ENCODE peak calls at places on chromosomes 5 and 9, in four cellular contexts. J is endodermal cell, C is astrocyte, K is stomach. W is an unnamed sample.

GRCh38 chr9:127847155-127847463 is 7.3 kb downstream of the ENG start:
- DNase-seq in J (no peak), K (no peak), C (no peak), W (no peak)

GRCh38 chr5:172903790-172904189 is 55.4 kb upstream of the RPL26L1 start:
- DNase-seq in J (no peak), K (peak; percentile 83), C (peak; percentile 96), W (peak; percentile 71)

GRCh38 chr5:158431369-158432029 is 572.6 kb upstream of the CLINT1 start:
- DNase-seq in J (no peak), C (peak; percentile 25), K (no peak), W (no peak)

GRCh38 chr9:130665029-130665430 is 636 bp downstream of the PRDM12 start:
- DNase-seq in J (no peak), C (no peak), K (no peak), W (no peak)

GRCh38 chr9:124066783-124067563 is 55.4 kb downstream of the LHX2 start:
- DNase-seq in J (no peak), C (no peak), K (no peak), W (no peak)

GRCh38 chr5:136749016-136749415 is 383.7 kb upstream of the TRPC7 start:
- DNase-seq in K (no peak), J (no peak), C (peak; percentile 51), W (no peak)

GRCh38 chr9:6584881-6585597 is 60.5 kb downstream of the GLDC start:
- DNase-seq in J (no peak), K (no peak), C (peak; percentile 20), W (no peak)

GRCh38 chr5:107470007-107470582 is 200.6 kb downstream of the EFNA5 start:
- DNase-seq in J (no peak), C (peak; percentile 77), K (no peak), W (peak; percentile 52)

GRCh38 chr5:79857692-79858091 is 133.4 kb downstream of the MTX3 start:
- DNase-seq in J (no peak), K (no peak), C (no peak), W (no peak)

GRCh38 chr9:86098793-86099694 is at the start of gene GOLM1:
- DNase-seq in J (peak; percentile 84), K (peak; percentile 58), C (peak; percentile 44), W (peak; percentile 71)

GRCh38 chr5:53874409-53874808 is 314.0 kb downstream of the NDUFS4 start:
- DNase-seq in K (no peak), C (no peak), J (peak; percentile 77), W (peak; percentile 53)

GRCh38 chr5:41097642-41098041 is 26.5 kb upstream of the MROH2B start:
- DNase-seq in C (no peak), J (no peak), K (no peak), W (no peak)

GRCh38 chr5:130102375-130102774 is 198.1 kb downstream of the CHSY3 start:
- DNase-seq in K (no peak), J (no peak), C (no peak), W (no peak)

GRCh38 chr9:36136277-36136893 is at the start of gene GLIPR2:
- DNase-seq in C (no peak), J (peak; percentile 84), K (peak; percentile 84), W (peak; percentile 76)

GRCh38 chr9:2711716-2712115 is 5.6 kb upstream of the KCNV2 start:
- DNase-seq in J (no peak), C (no peak), K (no peak), W (no peak)

GRCh38 chr5:103086547-103086946 is 33.4 kb downstream of the GIN1 start:
- DNase-seq in C (no peak), J (no peak), K (no peak), W (peak; percentile 5)

GRCh38 chr9:128098936-128099931 is 28.3 kb downstream of the PTGES2 start:
- DNase-seq in J (no peak), K (no peak), C (no peak), W (peak; percentile 46)

GRCh38 chr9:16352791-16353401 is 517.6 kb downstream of the BNC2 start:
- DNase-seq in C (no peak), J (no peak), K (no peak), W (no peak)

GRCh38 chr5:72938206-72938605 is 17.6 kb upstream of the FCHO2 start:
- DNase-seq in J (no peak), C (no peak), K (no peak), W (no peak)

GRCh38 chr9:131404581-131404980 is 10.7 kb downstream of the PRRC2B start:
- DNase-seq in C (peak; percentile 73), J (no peak), K (no peak), W (no peak)

GRCh38 chr5:160935776-160936175 is 83.8 kb upstream of the ATP10B start:
- DNase-seq in K (no peak), C (no peak), J (peak; percentile 72), W (no peak)

GRCh38 chr9:107819772-107820171 is 330.2 kb upstream of the KLF4 start:
- DNase-seq in C (no peak), J (peak; percentile 72), K (peak; percentile 43), W (no peak)

GRCh38 chr5:142248853-142249462 is 75.9 kb downstream of the SPRY4 start:
- DNase-seq in K (peak; percentile 34), C (peak; percentile 14), J (peak; percentile 78), W (no peak)

GRCh38 chr9:75134495-75134894 is 46.2 kb downstream of the OSTF1 start:
- DNase-seq in C (no peak), J (peak; percentile 46), K (no peak), W (no peak)

GRCh38 chr9:123400926-123401503 is 45.0 kb downstream of the CRB2 start:
- DNase-seq in J (no peak), C (no peak), K (no peak), W (no peak)

GRCh38 chr9:131677051-131677444 is 62.8 kb downstream of the RAPGEF1 start:
- DNase-seq in K (no peak), J (no peak), C (peak; percentile 46), W (no peak)

GRCh38 chr9:86676426-86676825 is 270.9 kb downstream of the GAS1 start:
- DNase-seq in C (no peak), J (no peak), K (no peak), W (no peak)

GRCh38 chr9:78074385-78075291 is 43.0 kb upstream of the GNAQ start:
- DNase-seq in C (peak; percentile 14), K (no peak), J (no peak), W (no peak)

GRCh38 chr9:13934411-13934810 is 379.5 kb downstream of the NFIB start:
- DNase-seq in K (no peak), C (no peak), J (no peak), W (no peak)

GRCh38 chr9:113541019-113541900 is 77.7 kb downstream of the RGS3 start:
- DNase-seq in C (peak; percentile 45), K (peak; percentile 69), J (peak; percentile 95), W (peak; percentile 63)

GRCh38 chr5:164132358-164132757 is 626.9 kb downstream of the MAT2B start:
- DNase-seq in J (no peak), C (no peak), K (no peak), W (no peak)

DNA sequence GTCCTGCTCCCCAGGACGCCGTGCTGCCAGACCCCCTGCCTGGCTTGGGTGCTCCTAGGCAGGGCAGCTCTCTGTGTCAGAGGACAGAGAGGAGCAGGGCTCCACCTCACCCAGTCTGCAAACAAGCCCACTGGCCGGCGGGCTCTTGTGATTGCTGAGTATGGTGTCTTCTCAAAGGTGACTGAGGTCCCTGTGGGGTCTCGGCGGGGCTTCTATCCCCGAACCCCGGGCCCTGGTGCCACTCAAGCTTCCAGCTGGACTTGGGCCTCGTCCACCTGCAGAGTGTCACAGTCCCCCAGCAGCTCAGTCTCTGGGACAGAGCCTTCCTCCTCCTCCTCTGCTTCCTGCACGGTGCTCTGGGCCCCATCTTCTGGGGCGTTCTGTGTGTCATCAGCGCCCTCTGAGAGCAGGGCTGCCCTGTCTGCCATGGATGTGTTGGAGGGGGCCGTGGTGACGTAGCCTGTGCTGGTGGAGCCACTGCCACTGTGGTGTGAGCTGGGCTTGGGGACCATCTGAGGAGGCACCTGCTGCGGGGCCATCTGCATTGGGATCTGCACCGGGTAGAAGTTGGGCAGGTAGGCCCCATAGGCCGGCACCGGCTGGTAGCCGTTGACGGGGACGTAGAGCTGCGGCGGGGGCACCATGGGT is 226.5 kb downstream of the ROR2 start:
- DNase-seq in J (no peak), K (no peak), C (no peak), W (no peak)
- TF ChIP-seq CTCF in J (no peak), K (no peak), C (no peak), W (no peak)

DNA sequence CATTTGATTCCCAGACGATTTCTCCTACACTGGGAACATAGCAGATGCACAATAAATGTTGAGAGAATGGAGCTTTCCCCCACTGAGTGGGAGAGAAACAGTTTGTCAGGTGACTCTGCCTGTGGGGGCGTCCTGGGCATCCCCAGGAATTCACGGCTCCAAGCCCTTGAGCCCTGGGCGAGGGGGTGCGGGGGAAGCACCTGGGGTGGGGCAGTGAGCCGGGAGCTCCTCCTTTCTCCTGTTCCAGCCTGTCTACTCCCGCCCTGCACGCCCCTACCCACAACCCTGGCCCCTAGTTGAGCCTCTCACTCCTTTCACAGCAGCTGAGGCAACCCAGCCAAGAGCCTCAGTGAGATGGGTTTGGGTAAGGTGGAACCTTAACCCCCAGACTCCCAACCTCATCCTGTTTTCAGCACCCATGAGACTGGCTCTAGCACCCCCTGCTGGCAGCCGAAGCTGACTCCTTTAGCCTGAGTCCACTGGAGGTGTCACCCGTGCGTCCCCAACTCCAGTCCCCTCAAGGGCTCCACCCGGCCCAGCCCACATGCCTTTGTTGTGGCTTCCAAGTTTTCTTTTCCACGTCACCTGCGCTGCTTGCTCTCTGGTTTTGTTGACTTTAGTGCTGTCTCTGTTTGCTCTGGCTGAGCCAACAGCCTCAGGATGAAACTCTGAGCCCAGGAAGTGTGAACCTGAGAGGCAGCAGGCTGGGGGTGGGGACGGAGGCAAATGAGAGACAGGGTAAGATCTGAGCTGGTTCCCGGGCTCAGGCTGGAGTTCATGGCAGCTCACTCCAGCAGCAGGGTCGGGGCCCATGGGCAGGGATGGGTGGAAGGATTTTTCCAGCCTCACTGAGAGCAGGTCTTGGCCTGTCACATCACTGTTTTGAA is 13.0 kb upstream of the AQP7 start:
- DNase-seq in K (peak; percentile 93), J (peak; percentile 96), C (no peak), W (peak; percentile 53)
- H3K27ac ChIP-seq in K (peak overlapping the region; percentile 56), J (no peak overlapping the region), C (no peak overlapping the region), W (peak overlapping the region; percentile 70)

DNA sequence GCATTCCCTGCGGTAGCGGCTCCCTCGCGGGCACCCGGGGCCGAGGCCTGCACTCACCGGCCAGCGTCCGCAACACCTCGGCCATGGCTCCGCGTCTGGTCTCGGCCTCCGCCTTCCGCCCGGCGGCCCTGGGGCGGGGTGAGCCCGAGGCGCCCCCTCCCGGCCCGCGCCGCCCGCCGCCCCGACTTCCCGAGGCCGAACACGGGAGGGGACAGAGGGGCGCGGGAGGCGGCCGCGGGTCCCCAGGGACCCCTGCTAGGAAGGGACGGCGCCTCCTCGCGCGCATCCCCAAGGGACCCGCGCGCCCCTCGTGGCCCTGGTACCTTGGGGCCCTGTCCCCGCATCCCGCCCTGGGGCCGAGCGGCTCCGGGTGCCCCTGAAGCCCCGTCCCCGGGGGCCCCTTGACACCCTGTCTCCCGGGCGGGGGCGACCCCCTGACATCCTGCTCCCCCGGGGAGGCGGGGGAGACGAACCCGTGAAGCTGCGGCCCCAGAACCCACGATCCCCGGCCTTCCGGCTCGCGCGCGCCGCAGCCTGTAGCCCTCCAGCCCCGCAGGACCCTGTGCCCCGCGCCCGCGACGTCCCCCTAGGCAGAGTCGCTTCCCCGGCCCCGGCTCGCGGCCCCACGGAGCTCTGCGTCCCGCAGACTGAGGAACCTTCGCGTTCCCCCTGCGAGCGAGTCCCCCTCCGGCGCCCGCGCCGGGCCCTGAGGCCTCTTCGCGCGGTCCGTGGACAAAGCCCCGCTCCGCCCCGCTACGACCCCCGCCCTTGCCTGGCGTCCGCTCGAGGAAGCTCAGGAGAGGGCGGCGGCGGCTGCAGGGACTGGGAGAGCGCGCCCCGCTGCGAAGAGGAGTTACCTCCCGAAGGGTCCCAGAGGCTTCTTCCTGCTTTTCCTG is at the start of gene ABO:
- DNase-seq in K (peak; percentile 50), C (no peak), J (peak; percentile 78), W (no peak)
- TF ChIP-seq CTCF in K (no peak), C (no peak), J (peak; percentile 50), W (no peak)

GRCh38 chr5:36631161-36631560 is 24.8 kb downstream of the SLC1A3 start:
- DNase-seq in K (no peak), J (no peak), C (no peak), W (no peak)
- H3K27ac ChIP-seq in K (no peak overlapping the region), J (no peak overlapping the region), C (no peak overlapping the region), W (no peak overlapping the region)

GRCh38 chr5:179805529-179806249 is 977 bp downstream of the MGAT4B start:
- DNase-seq in J (peak; percentile 77), K (no peak), C (no peak), W (peak; percentile 57)
- TF ChIP-seq CTCF in J (no peak), K (no peak), C (no peak), W (no peak)